ENCODE peak calls at places on chromosomes 2 and 18, in ten cellular contexts. V is DND-41; J is body of pancreas; Q is mammary epithelial cell; S is trophoblast cell; R is CD8-positive, alpha-beta T cell; U is AG04450; N is brain microvascular endothelial cell; X is SK-N-SH; T is endodermal cell. H is an unnamed sample.

GRCh38 chr2:45889053-45889452 is 237.6 kb downstream of the PRKCE start:
- DNase-seq in U (no peak), X (no peak), N (no peak), T (peak; percentile 65), Q (no peak), V (peak; percentile 79), J (peak; percentile 43), S (no peak), R (peak; percentile 28), H (no peak)

GRCh38 chr2:204008352-204008751 is 71.8 kb downstream of the ICOS start:
- DNase-seq in T (no peak), N (no peak), J (no peak), U (no peak), Q (no peak), R (no peak), S (no peak), X (no peak), V (no peak), H (no peak)

GRCh38 chr18:50126466-50126865 is 68.5 kb downstream of the MYO5B start:
- DNase-seq in Q (no peak), U (no peak), J (no peak), R (no peak), N (no peak), S (no peak), X (no peak), T (no peak), V (no peak), H (no peak)

GRCh38 chr18:56124186-56124585 is 514.2 kb downstream of the TXNL1 start:
- DNase-seq in Q (peak; percentile 92), T (no peak), N (peak; percentile 15), U (peak; percentile 42), X (no peak), R (no peak), V (no peak), S (no peak), J (no peak), H (peak; percentile 78)

GRCh38 chr18:31146809-31147208 is 15.8 kb downstream of the DSC1 start:
- DNase-seq in S (no peak), R (no peak), X (no peak), J (no peak), V (no peak), N (no peak), T (no peak), Q (peak; percentile 55), U (no peak), H (peak; percentile 45)

GRCh38 chr2:38601463-38602135 is 1.1 kb downstream of the HNRNPLL start:
- DNase-seq in J (no peak), N (no peak), V (no peak), Q (no peak), X (peak; percentile 32), T (no peak), U (no peak), S (no peak), R (no peak), H (no peak)

GRCh38 chr2:99559075-99559662 is 69.4 kb upstream of the REV1 start:
- DNase-seq in R (peak; percentile 88), V (peak; percentile 74), U (peak; percentile 36), X (peak; percentile 85), Q (peak; percentile 50), S (peak; percentile 83), T (peak; percentile 95), N (peak; percentile 73), J (peak; percentile 87), H (no peak)

GRCh38 chr18:11119962-11120361 is 29.4 kb downstream of the PIEZO2 start:
- DNase-seq in V (no peak), T (no peak), J (no peak), Q (no peak), R (no peak), X (no peak), S (peak; percentile 27), N (peak; percentile 74), U (no peak), H (no peak)

GRCh38 chr2:163465440-163465839 is 270.4 kb downstream of the FIGN start:
- DNase-seq in N (no peak), U (no peak), J (no peak), V (no peak), S (no peak), R (no peak), X (peak; percentile 49), Q (no peak), T (no peak), H (no peak)

GRCh38 chr2:207936380-207936779 is 88.9 kb downstream of the PLEKHM3 start:
- DNase-seq in N (no peak), J (no peak), U (no peak), S (no peak), T (no peak), X (no peak), Q (no peak), V (no peak), R (no peak), H (no peak)

GRCh38 chr2:207938886-207939285 is 86.4 kb downstream of the PLEKHM3 start:
- DNase-seq in Q (no peak), J (no peak), X (no peak), S (no peak), T (no peak), V (no peak), N (no peak), R (no peak), U (no peak), H (no peak)

GRCh38 chr2:207938415-207938814 is 86.9 kb downstream of the PLEKHM3 start:
- DNase-seq in X (peak; percentile 32), U (no peak), T (no peak), V (no peak), S (no peak), Q (no peak), J (no peak), R (no peak), N (no peak), H (no peak)

GRCh38 chr2:207937253-207937652 is 88.1 kb downstream of the PLEKHM3 start:
- DNase-seq in S (no peak), V (no peak), Q (no peak), R (no peak), U (no peak), J (no peak), N (no peak), T (no peak), X (no peak), H (no peak)

GRCh38 chr2:207937818-207938217 is 87.5 kb downstream of the PLEKHM3 start:
- DNase-seq in X (no peak), V (no peak), Q (no peak), J (no peak), T (no peak), S (no peak), U (no peak), R (no peak), N (no peak), H (no peak)
- H3K27ac ChIP-seq in X (no peak overlapping the region), V (no peak overlapping the region), Q (no peak overlapping the region), J (no peak overlapping the region), T (no peak overlapping the region), S (no peak overlapping the region), U (no peak overlapping the region), R (no peak overlapping the region), N (no peak overlapping the region), H (no peak overlapping the region)

DNA sequence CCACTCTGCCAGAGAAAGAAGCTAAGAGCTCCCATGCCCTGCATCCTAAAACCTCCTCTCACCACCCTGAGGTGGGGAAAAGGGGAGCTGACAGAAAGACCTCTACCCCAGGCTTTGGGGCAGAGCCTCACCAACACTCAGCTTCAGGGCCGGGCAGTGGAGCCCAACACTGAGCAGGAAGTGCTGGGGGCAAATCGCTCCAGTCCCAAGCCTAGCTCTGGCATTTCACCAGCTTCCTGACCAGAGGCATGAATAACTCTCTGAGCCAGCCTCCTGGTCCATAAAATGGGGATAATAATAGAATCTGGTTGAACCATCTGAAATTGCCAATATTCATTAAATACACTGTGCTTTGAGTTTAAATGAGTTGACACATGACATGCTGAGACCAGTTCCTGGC is 153.6 kb downstream of the TNS1 start:
- DNase-seq in U (no peak), X (no peak), N (no peak), T (no peak), R (no peak), Q (no peak), S (no peak), V (no peak), J (no peak), H (no peak)
- H3K27ac ChIP-seq in U (no peak overlapping the region), X (peak overlapping the region; percentile 54), N (no peak overlapping the region), T (no peak overlapping the region), R (no peak overlapping the region), Q (no peak overlapping the region), S (no peak overlapping the region), V (no peak overlapping the region), J (no peak overlapping the region), H (no peak overlapping the region)

GRCh38 chr2:9752441-9753275 is 90.6 kb upstream of the TAF1B start:
- DNase-seq in V (no peak), N (peak; percentile 41), R (peak; percentile 69), U (peak; percentile 32), Q (peak; percentile 97), X (no peak), S (no peak), J (no peak), T (no peak), H (peak; percentile 88)
- H3K27ac ChIP-seq in V (no peak overlapping the region), N (peak overlapping the region; percentile 64), R (no peak overlapping the region), U (peak overlapping the region; percentile 85), Q (peak overlapping the region; percentile 98), X (peak overlapping the region; percentile 33), S (no peak overlapping the region), J (no peak overlapping the region), T (no peak overlapping the region), H (peak overlapping the region; percentile 100)

DNA sequence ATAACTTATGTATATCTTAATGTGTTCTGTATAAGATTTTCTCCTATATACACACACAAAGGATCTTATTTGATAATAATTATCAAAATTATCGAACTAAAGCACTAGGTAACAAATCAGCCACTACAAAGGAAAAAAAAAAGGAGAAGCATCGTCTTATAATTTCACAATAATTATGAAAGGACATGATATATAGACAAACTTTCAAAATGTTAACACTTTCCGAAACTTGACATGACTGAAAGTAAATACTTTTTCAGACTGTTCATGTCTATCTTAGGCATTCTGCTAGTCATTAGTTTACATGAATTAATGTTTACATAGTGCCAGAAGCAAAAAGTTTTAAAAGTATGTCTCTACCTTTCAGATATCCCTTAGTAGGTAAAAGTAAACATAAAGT is 7.3 kb upstream of the NR4A2 start:
- DNase-seq in U (no peak), T (no peak), N (no peak), S (no peak), V (no peak), R (no peak), X (no peak), Q (no peak), J (no peak), H (no peak)
- H3K27ac ChIP-seq in U (no peak overlapping the region), T (no peak overlapping the region), N (no peak overlapping the region), S (no peak overlapping the region), V (no peak overlapping the region), R (no peak overlapping the region), X (peak overlapping the region; percentile 8), Q (no peak overlapping the region), J (peak overlapping the region; percentile 99), H (no peak overlapping the region)

H was measured in epithelial cell of prostate.